ENCODE peak calls at places on chromosomes 7 and 10, in eight cellular contexts. P is B cell; H is GM23338; K is endothelial cell; X is A673; A is Calu3; G is CD4-positive, alpha-beta T cell; W is astrocyte. U is an unnamed sample.

GRCh38 chr7:140966561-140967234 is 42.0 kb upstream of the BRAF start:
- DNase-seq in K (no peak), G (no peak), P (no peak), X (no peak), H (peak; percentile 21), W (no peak), A (no peak), U (no peak)

GRCh38 chr7:84506151-84506550 is 311.6 kb upstream of the SEMA3A start:
- DNase-seq in X (no peak), W (peak; percentile 20), P (no peak), A (no peak), H (no peak), K (no peak), G (no peak), U (no peak)

GRCh38 chr10:114551310-114551972 is 106.6 kb downstream of the ABLIM1 start:
- DNase-seq in W (peak; percentile 35), G (no peak), H (no peak), K (no peak), P (no peak), X (peak; percentile 73), A (no peak), U (no peak)

GRCh38 chr10:43959364-43959763 is 310.7 kb upstream of the ZNF32 start:
- DNase-seq in K (no peak), W (no peak), G (no peak), H (no peak), P (no peak), X (no peak), A (no peak), U (no peak)

GRCh38 chr10:13102002-13102794 is 2.2 kb downstream of the OPTN start:
- DNase-seq in W (no peak), P (no peak), K (no peak), A (no peak), X (no peak), G (no peak), H (no peak), U (no peak)

GRCh38 chr10:133391249-133391635 is 2.7 kb upstream of the MTG1 start:
- DNase-seq in X (no peak), W (no peak), A (no peak), H (no peak), P (no peak), G (no peak), K (no peak), U (no peak)

GRCh38 chr7:33854178-33854577 is 51.2 kb upstream of the BMPER start:
- DNase-seq in W (peak; percentile 92), G (no peak), P (no peak), H (no peak), A (no peak), X (no peak), K (no peak), U (no peak)

GRCh38 chr10:68828833-68829232 is 1.5 kb downstream of the STOX1 start:
- DNase-seq in K (no peak), H (peak; percentile 11), G (no peak), X (no peak), A (no peak), W (no peak), P (no peak), U (no peak)

GRCh38 chr10:124151466-124152095 is 58.2 kb upstream of the CHST15 start:
- DNase-seq in G (no peak), X (no peak), W (no peak), A (no peak), P (no peak), H (no peak), K (no peak), U (no peak)

GRCh38 chr10:6162589-6163356 is 40.0 kb upstream of the PFKFB3 start:
- DNase-seq in P (no peak), G (no peak), A (no peak), H (peak; percentile 73), K (no peak), X (no peak), W (no peak), U (no peak)

GRCh38 chr10:17768957-17769356 is 17.0 kb downstream of the TMEM236 start:
- DNase-seq in H (no peak), G (no peak), A (no peak), P (no peak), X (no peak), W (peak; percentile 65), K (no peak), U (no peak)

GRCh38 chr7:37234928-37235327 is 213.7 kb downstream of the ELMO1 start:
- DNase-seq in H (peak; percentile 70), P (peak; percentile 17), A (peak; percentile 43), K (peak; percentile 10), W (no peak), G (peak; percentile 12), X (no peak), U (no peak)

GRCh38 chr7:44347546-44348114 is 22.2 kb upstream of the CAMK2B start:
- DNase-seq in W (no peak), G (no peak), A (no peak), P (no peak), X (no peak), H (no peak), K (no peak), U (no peak)

GRCh38 chr7:142616842-142617241 is 132.4 kb upstream of the PRSS1 start:
- DNase-seq in X (no peak), H (no peak), A (no peak), P (no peak), W (no peak), K (no peak), G (no peak), U (no peak)

GRCh38 chr7:7895004-7895650 is 73.5 kb upstream of the GLCCI1 start:
- DNase-seq in K (no peak), X (no peak), H (no peak), P (no peak), A (no peak), W (no peak), G (no peak), U (no peak)

GRCh38 chr10:85548038-85548437 is 818.6 kb downstream of the GRID1 start:
- DNase-seq in K (peak; percentile 21), W (peak; percentile 21), A (peak; percentile 59), X (peak; percentile 57), P (no peak), H (peak; percentile 10), G (peak; percentile 17), U (no peak)

GRCh38 chr10:90775351-90776028 is 82.3 kb downstream of the HTR7 start:
- DNase-seq in P (no peak), G (no peak), W (peak; percentile 60), X (no peak), H (peak; percentile 55), K (no peak), A (no peak), U (no peak)

DNA sequence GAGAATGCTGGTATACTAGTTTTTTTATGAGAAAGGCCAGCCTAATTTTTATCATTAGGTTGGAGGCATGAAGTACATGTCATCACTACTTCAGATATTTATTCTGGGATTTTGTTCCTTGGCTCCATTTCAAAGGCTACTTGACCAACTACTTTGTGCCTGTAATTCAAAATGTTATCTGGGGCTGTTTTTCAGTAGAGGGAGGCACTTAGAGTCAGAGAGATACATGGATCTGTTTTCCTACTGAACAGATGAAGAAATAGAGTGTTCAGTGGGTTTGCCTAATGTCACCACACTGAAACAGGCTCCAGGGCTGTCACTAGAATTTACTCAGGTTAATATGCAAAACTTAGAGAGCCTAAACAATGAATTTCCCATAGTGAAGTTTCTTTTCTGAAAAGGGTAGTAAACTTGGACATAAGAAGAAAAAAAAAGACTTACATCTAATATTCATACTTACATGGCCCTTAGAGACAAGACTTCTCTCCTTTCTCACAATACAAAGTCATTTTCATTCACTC is 127.3 kb upstream of the ITGB1 start:
- DNase-seq in G (no peak), X (no peak), K (no peak), W (no peak), H (no peak), A (no peak), P (no peak), U (no peak)
- TF ChIP-seq CTCF in G (no peak), X (no peak), K (no peak), W (no peak), H (no peak), A (no peak), P (no peak), U (no peak)

DNA sequence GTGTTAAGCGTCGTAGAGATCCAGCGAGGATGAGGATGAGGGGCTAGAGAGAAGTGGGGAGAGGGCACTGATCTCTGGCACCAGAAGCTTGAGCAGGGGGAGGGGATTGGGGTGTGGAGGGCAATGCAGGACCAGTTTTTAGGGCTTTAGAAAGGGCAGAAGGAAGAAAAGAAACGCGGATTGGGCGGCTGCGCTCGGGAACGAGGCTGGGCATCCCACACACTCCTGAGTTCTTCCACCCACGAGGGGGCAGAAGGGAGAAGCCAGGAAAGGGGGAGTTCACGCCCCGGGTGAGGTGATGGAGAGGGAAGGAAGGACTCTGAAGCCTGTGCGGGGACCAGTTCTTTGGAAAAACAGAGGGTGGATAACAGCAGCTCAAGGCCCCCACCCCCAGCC is 6.1 kb upstream of the VGF start:
- DNase-seq in X (peak; percentile 45), A (no peak), K (no peak), H (no peak), G (no peak), P (no peak), W (no peak), U (no peak)
- TF ChIP-seq CTCF in X (peak; percentile 41), A (no peak), K (no peak), H (no peak), G (no peak), P (no peak), W (no peak), U (no peak)

GRCh38 chr10:118045154-118045841 is 1.4 kb downstream of the RAB11FIP2 start:
- DNase-seq in W (no peak), P (no peak), X (no peak), H (no peak), A (no peak), G (no peak), K (no peak), U (no peak)

GRCh38 chr10:118047363-118047719 is 600 bp upstream of the RAB11FIP2 start:
- DNase-seq in G (no peak), X (peak; percentile 3), W (no peak), A (no peak), K (no peak), H (no peak), P (no peak), U (no peak)

GRCh38 chr10:118045842-118046490 is 775 bp downstream of the RAB11FIP2 start:
- DNase-seq in K (no peak), X (peak; percentile 42), W (peak; percentile 35), H (peak; percentile 65), P (peak; percentile 5), A (peak; percentile 21), G (peak; percentile 15), U (no peak)

GRCh38 chr10:118042827-118043242 is 3.9 kb downstream of the RAB11FIP2 start:
- DNase-seq in P (no peak), A (no peak), W (no peak), X (no peak), K (no peak), G (no peak), H (no peak), U (no peak)

GRCh38 chr10:118046491-118047362 is at the start of gene RAB11FIP2:
- DNase-seq in G (peak; percentile 94), H (peak; percentile 97), W (peak; percentile 75), A (peak; percentile 91), P (peak; percentile 96), K (peak; percentile 94), X (peak; percentile 92), U (peak; percentile 94)
- TF ChIP-seq CTCF in G (no peak), H (no peak), W (no peak), A (no peak), P (no peak), K (no peak), X (peak; percentile 40), U (peak; percentile 47)

DNA sequence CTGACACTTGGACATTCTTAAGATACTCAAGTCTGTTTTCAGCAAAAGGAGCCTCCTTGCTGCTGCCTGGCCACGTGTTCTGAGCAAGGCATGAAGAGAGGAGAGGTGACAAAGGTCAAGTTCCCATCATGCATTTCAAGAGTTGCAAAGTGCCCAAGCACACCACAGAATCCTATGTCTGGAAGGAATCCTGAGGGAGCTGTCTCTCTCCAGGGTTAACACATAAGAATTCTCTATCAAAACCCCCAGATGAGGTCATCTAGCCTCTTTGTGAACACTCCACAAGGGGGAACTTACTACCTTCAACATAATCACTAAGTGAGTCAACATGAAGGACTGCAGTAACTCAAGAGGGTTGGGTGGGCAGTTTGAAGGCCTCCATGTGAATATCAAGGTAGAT is 155.5 kb downstream of the RNF216 start:
- DNase-seq in P (no peak), G (no peak), H (no peak), W (peak; percentile 90), X (peak; percentile 36), A (no peak), K (no peak), U (no peak)
- TF ChIP-seq CTCF in P (no peak), G (no peak), H (no peak), W (peak; percentile 34), X (no peak), A (no peak), K (no peak), U (no peak)

U was measured in neural crest cell.